ENCODE peak calls at places on chromosomes 16 and 17, in five cellular contexts. One of them, this sample, is unnamed.

GRCh38 chr17:48610282-48611211 is at the start of gene HOXB7:
- DNase-seq in heart right ventricle: peak
- DNase-seq in CD8-positive, alpha-beta memory T cell: peak
- DNase-seq in lung: peak
- DNase-seq in fibroblast of mammary gland: peak
- DNase-seq in this sample: peak

GRCh38 chr17:59600169-59600568 is 19.5 kb upstream of the CLTC start:
- DNase-seq in heart right ventricle: no peak
- DNase-seq in CD8-positive, alpha-beta memory T cell: no peak
- DNase-seq in lung: no peak
- DNase-seq in fibroblast of mammary gland: no peak
- DNase-seq in this sample: no peak

GRCh38 chr16:8931864-8932263 is 31.8 kb downstream of the USP7 start:
- DNase-seq in heart right ventricle: peak
- DNase-seq in CD8-positive, alpha-beta memory T cell: peak
- DNase-seq in lung: no peak
- DNase-seq in fibroblast of mammary gland: peak
- DNase-seq in this sample: peak

GRCh38 chr17:68468785-68469184 is 11.5 kb upstream of the WIPI1 start:
- DNase-seq in heart right ventricle: no peak
- DNase-seq in CD8-positive, alpha-beta memory T cell: no peak
- DNase-seq in lung: no peak
- DNase-seq in fibroblast of mammary gland: no peak
- DNase-seq in this sample: peak

GRCh38 chr17:77281024-77281903 is 140.5 kb downstream of the SEC14L1 start:
- DNase-seq in heart right ventricle: no peak
- DNase-seq in CD8-positive, alpha-beta memory T cell: peak
- DNase-seq in lung: peak
- DNase-seq in fibroblast of mammary gland: no peak
- DNase-seq in this sample: peak

GRCh38 chr16:81693047-81693446 is 86.0 kb upstream of the PLCG2 start:
- DNase-seq in heart right ventricle: no peak
- DNase-seq in CD8-positive, alpha-beta memory T cell: no peak
- DNase-seq in lung: no peak
- DNase-seq in fibroblast of mammary gland: no peak
- DNase-seq in this sample: no peak

GRCh38 chr16:24988593-24989338 is 26.4 kb downstream of the ARHGAP17 start:
- DNase-seq in heart right ventricle: peak
- DNase-seq in CD8-positive, alpha-beta memory T cell: no peak
- DNase-seq in lung: no peak
- DNase-seq in fibroblast of mammary gland: peak
- DNase-seq in this sample: peak

GRCh38 chr16:73002836-73003235 is 45.1 kb downstream of the ZFHX3 start:
- DNase-seq in heart right ventricle: no peak
- DNase-seq in CD8-positive, alpha-beta memory T cell: no peak
- DNase-seq in lung: no peak
- DNase-seq in fibroblast of mammary gland: no peak
- DNase-seq in this sample: peak

GRCh38 chr16:12406158-12406557 is 397.5 kb downstream of the CPPED1 start:
- DNase-seq in heart right ventricle: no peak
- DNase-seq in CD8-positive, alpha-beta memory T cell: no peak
- DNase-seq in lung: no peak
- DNase-seq in fibroblast of mammary gland: no peak
- DNase-seq in this sample: peak

GRCh38 chr17:178292-179065 is 3.0 kb downstream of the DOC2B start:
- DNase-seq in heart right ventricle: no peak
- DNase-seq in CD8-positive, alpha-beta memory T cell: no peak
- DNase-seq in lung: no peak
- DNase-seq in fibroblast of mammary gland: no peak
- DNase-seq in this sample: no peak

GRCh38 chr17:13154403-13154802 is 136.6 kb upstream of the ELAC2 start:
- DNase-seq in heart right ventricle: no peak
- DNase-seq in CD8-positive, alpha-beta memory T cell: no peak
- DNase-seq in lung: no peak
- DNase-seq in fibroblast of mammary gland: no peak
- DNase-seq in this sample: no peak

GRCh38 chr16:81443688-81444447 is 740 bp upstream of the CMIP start:
- DNase-seq in heart right ventricle: no peak
- DNase-seq in CD8-positive, alpha-beta memory T cell: no peak
- DNase-seq in lung: no peak
- DNase-seq in fibroblast of mammary gland: no peak
- DNase-seq in this sample: no peak

GRCh38 chr16:21646721-21647561 is 5.5 kb downstream of the IGSF6 start:
- DNase-seq in heart right ventricle: no peak
- DNase-seq in CD8-positive, alpha-beta memory T cell: peak
- DNase-seq in lung: no peak
- DNase-seq in fibroblast of mammary gland: no peak
- DNase-seq in this sample: peak

GRCh38 chr16:21646091-21646490 is 6.3 kb downstream of the IGSF6 start:
- DNase-seq in heart right ventricle: no peak
- DNase-seq in CD8-positive, alpha-beta memory T cell: no peak
- DNase-seq in lung: no peak
- DNase-seq in fibroblast of mammary gland: peak
- DNase-seq in this sample: peak

GRCh38 chr16:21644674-21645073 is 7.7 kb downstream of the IGSF6 start:
- DNase-seq in heart right ventricle: no peak
- DNase-seq in CD8-positive, alpha-beta memory T cell: no peak
- DNase-seq in lung: no peak
- DNase-seq in fibroblast of mammary gland: no peak
- DNase-seq in this sample: no peak

GRCh38 chr16:21643787-21644186 is 8.6 kb downstream of the IGSF6 start:
- DNase-seq in heart right ventricle: no peak
- DNase-seq in CD8-positive, alpha-beta memory T cell: no peak
- DNase-seq in lung: no peak
- DNase-seq in fibroblast of mammary gland: no peak
- DNase-seq in this sample: no peak

GRCh38 chr16:21645261-21645721 is 7.1 kb downstream of the IGSF6 start:
- DNase-seq in heart right ventricle: no peak
- DNase-seq in CD8-positive, alpha-beta memory T cell: peak
- DNase-seq in lung: no peak
- DNase-seq in fibroblast of mammary gland: peak
- DNase-seq in this sample: peak
- H3K4me3 ChIP-seq in heart right ventricle: peak
- H3K4me3 ChIP-seq in CD8-positive, alpha-beta memory T cell: peak
- H3K4me3 ChIP-seq in lung: no peak
- H3K4me3 ChIP-seq in fibroblast of mammary gland: no peak
- H3K4me3 ChIP-seq in this sample: peak

GRCh38 chr16:76835319-76835718 is 355.7 kb upstream of the MON1B start:
- DNase-seq in heart right ventricle: no peak
- DNase-seq in CD8-positive, alpha-beta memory T cell: no peak
- DNase-seq in lung: no peak
- DNase-seq in fibroblast of mammary gland: peak
- DNase-seq in this sample: no peak
- H3K4me3 ChIP-seq in heart right ventricle: no peak
- H3K4me3 ChIP-seq in CD8-positive, alpha-beta memory T cell: no peak
- H3K4me3 ChIP-seq in lung: no peak
- H3K4me3 ChIP-seq in fibroblast of mammary gland: no peak
- H3K4me3 ChIP-seq in this sample: no peak

DNA sequence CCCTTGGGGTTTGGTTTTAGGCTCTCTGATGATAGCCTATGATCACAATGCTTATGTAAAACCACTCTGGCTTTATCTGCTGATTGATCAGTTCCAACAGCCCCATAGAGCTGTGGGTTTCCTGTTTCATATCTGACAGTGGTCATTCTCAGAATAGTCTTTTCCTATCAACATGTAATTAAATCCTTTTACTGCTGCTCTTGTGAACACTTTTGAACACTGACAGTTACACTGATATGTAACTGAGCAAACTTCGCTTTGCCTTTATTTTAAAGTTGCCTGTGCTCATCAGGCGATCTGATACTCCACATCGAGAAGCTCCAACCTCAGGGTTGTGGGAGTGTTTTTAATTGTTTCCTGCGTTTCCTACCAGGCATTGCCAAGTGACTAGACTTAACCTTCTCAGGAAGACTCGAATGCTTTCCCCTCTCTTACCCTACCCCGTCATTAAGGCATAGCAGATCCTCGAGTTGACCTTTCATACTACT is 17.3 kb upstream of the CLEC18B start:
- DNase-seq in heart right ventricle: no peak
- DNase-seq in CD8-positive, alpha-beta memory T cell: no peak
- DNase-seq in lung: no peak
- DNase-seq in fibroblast of mammary gland: no peak
- DNase-seq in this sample: no peak
- H3K4me3 ChIP-seq in heart right ventricle: no peak
- H3K4me3 ChIP-seq in CD8-positive, alpha-beta memory T cell: no peak
- H3K4me3 ChIP-seq in lung: no peak
- H3K4me3 ChIP-seq in fibroblast of mammary gland: no peak
- H3K4me3 ChIP-seq in this sample: no peak

GRCh38 chr16:53061701-53062159 is 6.9 kb downstream of the CHD9 start:
- DNase-seq in heart right ventricle: no peak
- DNase-seq in CD8-positive, alpha-beta memory T cell: no peak
- DNase-seq in lung: peak
- DNase-seq in fibroblast of mammary gland: no peak
- DNase-seq in this sample: no peak

GRCh38 chr16:53058441-53058840 is 3.6 kb downstream of the CHD9 start:
- DNase-seq in heart right ventricle: no peak
- DNase-seq in CD8-positive, alpha-beta memory T cell: no peak
- DNase-seq in lung: no peak
- DNase-seq in fibroblast of mammary gland: no peak
- DNase-seq in this sample: no peak

GRCh38 chr16:53059672-53060071 is 4.9 kb downstream of the CHD9 start:
- DNase-seq in heart right ventricle: no peak
- DNase-seq in CD8-positive, alpha-beta memory T cell: no peak
- DNase-seq in lung: no peak
- DNase-seq in fibroblast of mammary gland: no peak
- DNase-seq in this sample: peak

GRCh38 chr16:53058882-53059281 is 4.1 kb downstream of the CHD9 start:
- DNase-seq in heart right ventricle: no peak
- DNase-seq in CD8-positive, alpha-beta memory T cell: no peak
- DNase-seq in lung: no peak
- DNase-seq in fibroblast of mammary gland: no peak
- DNase-seq in this sample: no peak

GRCh38 chr16:53061256-53061655 is 6.5 kb downstream of the CHD9 start:
- DNase-seq in heart right ventricle: no peak
- DNase-seq in CD8-positive, alpha-beta memory T cell: no peak
- DNase-seq in lung: no peak
- DNase-seq in fibroblast of mammary gland: no peak
- DNase-seq in this sample: no peak
- H3K4me3 ChIP-seq in heart right ventricle: no peak
- H3K4me3 ChIP-seq in CD8-positive, alpha-beta memory T cell: no peak
- H3K4me3 ChIP-seq in lung: no peak
- H3K4me3 ChIP-seq in fibroblast of mammary gland: no peak
- H3K4me3 ChIP-seq in this sample: no peak

DNA sequence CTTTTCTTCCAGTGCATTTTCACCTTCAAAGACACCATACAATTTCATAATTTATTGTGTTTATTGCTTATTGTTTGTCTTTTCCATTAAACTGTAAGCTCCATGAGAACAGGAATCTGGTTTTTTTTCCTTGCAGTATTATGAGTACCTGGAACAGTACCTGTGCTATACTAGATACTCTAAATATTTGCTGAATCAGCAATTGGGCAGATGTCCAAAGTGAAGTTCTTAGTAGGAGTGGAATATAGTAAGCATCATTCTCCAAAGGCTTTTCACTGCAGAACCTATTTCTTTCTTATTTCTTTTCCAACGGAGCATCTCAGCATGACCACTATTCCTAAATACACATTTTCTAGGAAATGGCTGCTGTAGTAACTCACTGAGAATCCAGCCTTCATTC is 269.0 kb upstream of the CCL2 start:
- DNase-seq in heart right ventricle: no peak
- DNase-seq in CD8-positive, alpha-beta memory T cell: no peak
- DNase-seq in lung: no peak
- DNase-seq in fibroblast of mammary gland: no peak
- DNase-seq in this sample: no peak
- H3K4me3 ChIP-seq in heart right ventricle: no peak
- H3K4me3 ChIP-seq in CD8-positive, alpha-beta memory T cell: no peak
- H3K4me3 ChIP-seq in lung: no peak
- H3K4me3 ChIP-seq in fibroblast of mammary gland: no peak
- H3K4me3 ChIP-seq in this sample: no peak

This sample was measured in mesenchymal stem cell.